ENCODE peak calls at places on chromosomes 5 and 9, in seven cellular contexts. D is T-cell; B is DMS153; O is AG09319; N is left cardiac atrium; H is naive thymus-derived CD4-positive, alpha-beta T cell; T is left lung. X is an unnamed sample.

GRCh38 chr5:151745071-151745705 is 13.2 kb downstream of the ATOX1 start:
- DNase-seq in D (peak), B (no peak), O (no peak), N (peak), H (no peak), T (no peak), X (peak)

GRCh38 chr5:134113572-134113907 is 941 bp upstream of the TCF7 start:
- DNase-seq in D (no peak), B (no peak), O (no peak), N (no peak), H (no peak), T (no peak), X (no peak)

GRCh38 chr9:88555581-88555980 is 20.6 kb downstream of the NXNL2 start:
- DNase-seq in D (no peak), B (no peak), O (no peak), N (no peak), H (no peak), T (no peak), X (no peak)

GRCh38 chr5:103224118-103224893 is 34.3 kb upstream of the MACIR start:
- DNase-seq in D (peak), B (peak), O (no peak), N (no peak), H (peak), T (peak), X (no peak)

GRCh38 chr5:142915840-142916424 is 145.8 kb downstream of the ARHGAP26 start:
- DNase-seq in D (no peak), B (no peak), O (no peak), N (no peak), H (no peak), T (peak), X (no peak)

GRCh38 chr5:147188200-147189108 is 46.4 kb upstream of the STK32A start:
- DNase-seq in D (peak), B (peak), O (peak), N (peak), H (peak), T (no peak), X (no peak)

GRCh38 chr9:31587176-31587575 is 797.3 kb upstream of the ACO1 start:
- DNase-seq in D (no peak), B (no peak), O (no peak), N (no peak), H (no peak), T (no peak), X (no peak)

GRCh38 chr5:141650851-141651727 is at the start of gene FCHSD1:
- DNase-seq in D (peak), B (peak), O (peak), N (peak), H (peak), T (peak), X (no peak)

GRCh38 chr9:107874137-107874536 is 384.6 kb upstream of the KLF4 start:
- DNase-seq in D (no peak), B (no peak), O (no peak), N (no peak), H (no peak), T (no peak), X (no peak)

GRCh38 chr5:88398316-88398715 is 129.7 kb upstream of the TMEM161B start:
- DNase-seq in D (no peak), B (no peak), O (no peak), N (no peak), H (no peak), T (no peak), X (no peak)

GRCh38 chr5:1563051-1563461 is 39.3 kb upstream of the LPCAT1 start:
- DNase-seq in D (no peak), B (no peak), O (no peak), N (no peak), H (no peak), T (no peak), X (no peak)

GRCh38 chr9:27539479-27540441 is 10.1 kb upstream of the MOB3B start:
- DNase-seq in D (no peak), B (no peak), O (peak), N (peak), H (no peak), T (peak), X (peak)

X was measured in BJ.